ENCODE peak calls at places on chromosomes 11 and 22, in six cellular contexts. H, J, U, P, Y and L are unnamed samples.

GRCh38 chr22:45429921-45430775 is 16.7 kb downstream of the RIBC2 start:
- DNase-seq in J (no peak), Y (no peak), U (no peak), H (no peak), P (no peak), L (no peak)

GRCh38 chr22:23827351-23827995 is 11.3 kb downstream of the DERL3 start:
- DNase-seq in P (no peak), J (no peak), H (no peak), U (no peak), Y (no peak), L (no peak)

GRCh38 chr11:34126959-34127848 is 21.8 kb downstream of the NAT10 start:
- DNase-seq in H (no peak), U (no peak), J (no peak), Y (no peak), P (no peak), L (no peak)

GRCh38 chr11:86955674-86956522 is 703 bp upstream of the FZD4 start:
- DNase-seq in U (peak), Y (peak), J (peak), H (peak), P (peak), L (peak)

GRCh38 chr11:33257160-33257896 is at the start of gene HIPK3:
- DNase-seq in P (peak), J (peak), U (peak), H (peak), Y (peak), L (no peak)

GRCh38 chr11:83159901-83160865 is 3.3 kb downstream of the PCF11 start:
- DNase-seq in J (peak), P (no peak), H (no peak), U (no peak), Y (peak), L (no peak)

GRCh38 chr11:1644601-1645356 is 15.2 kb downstream of the KRTAP5-5 start:
- DNase-seq in U (no peak), J (no peak), Y (no peak), H (no peak), P (no peak), L (no peak)

GRCh38 chr11:111846063-111846462 is 25.3 kb downstream of the ALG9 start:
- DNase-seq in H (no peak), Y (peak), P (no peak), U (no peak), J (peak), L (no peak)

GRCh38 chr22:17035246-17035645 is 27.2 kb upstream of the GAB4 start:
- DNase-seq in H (no peak), Y (no peak), U (no peak), P (no peak), J (no peak), L (no peak)

GRCh38 chr11:106770489-106771100 is 247.7 kb downstream of the GUCY1A2 start:
- DNase-seq in P (no peak), J (peak), U (no peak), H (no peak), Y (no peak), L (no peak)

GRCh38 chr11:22449441-22449840 is 111.3 kb downstream of the SLC17A6 start:
- DNase-seq in Y (no peak), J (no peak), U (no peak), P (no peak), H (no peak), L (no peak)

GRCh38 chr11:117197516-117198456 is 1.4 kb upstream of the TAGLN start:
- DNase-seq in J (no peak), U (no peak), H (no peak), P (no peak), Y (no peak), L (no peak)

GRCh38 chr11:5131584-5132335 is 6.4 kb downstream of the OR52A5 start:
- DNase-seq in J (no peak), P (no peak), H (no peak), Y (no peak), U (no peak), L (no peak)

GRCh38 chr11:115264278-115264677 is 239.9 kb downstream of the CADM1 start:
- DNase-seq in J (no peak), U (no peak), Y (no peak), H (no peak), P (no peak), L (no peak)

GRCh38 chr22:32904044-32904443 is 102.5 kb downstream of the TIMP3 start:
- DNase-seq in U (peak), P (no peak), H (no peak), Y (peak), J (peak), L (no peak)

GRCh38 chr11:41660585-41660984 is 201.1 kb upstream of the LRRC4C start:
- DNase-seq in J (peak), U (no peak), P (no peak), Y (no peak), H (no peak), L (no peak)

GRCh38 chr11:134238956-134239355 is 14.2 kb downstream of the THYN1 start:
- DNase-seq in U (no peak), Y (no peak), J (no peak), P (no peak), H (no peak), L (no peak)

GRCh38 chr11:10044618-10045017 is 249.4 kb downstream of the SBF2 start:
- DNase-seq in U (no peak), Y (no peak), P (no peak), H (no peak), J (peak), L (no peak)

GRCh38 chr11:106989056-106989455 is 29.2 kb downstream of the GUCY1A2 start:
- DNase-seq in Y (no peak), J (no peak), U (no peak), P (no peak), H (no peak), L (no peak)